ENCODE peak calls at places on chromosomes 16 and 17, in five cellular contexts. One of them, this sample, is unnamed.
A peak's percentile ranks its signal among the peaks of the same experiment; 100 is the strongest.

GRCh38 chr16:68762996-68763756 is 26.1 kb downstream of the CDH1 start:
- DNase-seq in NCI-H69: no peak
- DNase-seq in GM12892: no peak
- DNase-seq in GM20000: no peak
- DNase-seq in amniotic stem cell: no peak
- DNase-seq in this sample: no peak

GRCh38 chr16:86567701-86568571 is 1.3 kb downstream of the FOXC2 start:
- DNase-seq in NCI-H69: no peak
- DNase-seq in GM12892: no peak
- DNase-seq in GM20000: no peak
- DNase-seq in amniotic stem cell: no peak
- DNase-seq in this sample: no peak

GRCh38 chr17:75824591-75825518 is 19.3 kb downstream of the UNC13D start:
- DNase-seq in NCI-H69: no peak
- DNase-seq in GM12892: no peak
- DNase-seq in GM20000: no peak
- DNase-seq in amniotic stem cell: no peak
- DNase-seq in this sample: no peak

GRCh38 chr17:35726609-35727460 is 4.6 kb upstream of the RASL10B start:
- DNase-seq in NCI-H69: peak; percentile 94
- DNase-seq in GM12892: no peak
- DNase-seq in GM20000: no peak
- DNase-seq in amniotic stem cell: peak; percentile 58
- DNase-seq in this sample: no peak

GRCh38 chr17:74215332-74215727 is 2.0 kb downstream of the TTYH2 start:
- DNase-seq in NCI-H69: no peak
- DNase-seq in GM12892: no peak
- DNase-seq in GM20000: no peak
- DNase-seq in amniotic stem cell: no peak
- DNase-seq in this sample: no peak

GRCh38 chr17:27494192-27495091 is 38.2 kb downstream of the KSR1 start:
- DNase-seq in NCI-H69: peak; percentile 76
- DNase-seq in GM12892: no peak
- DNase-seq in GM20000: no peak
- DNase-seq in amniotic stem cell: no peak
- DNase-seq in this sample: no peak

GRCh38 chr17:50056961-50057330 is 1.0 kb downstream of the ITGA3 start:
- DNase-seq in NCI-H69: no peak
- DNase-seq in GM12892: no peak
- DNase-seq in GM20000: no peak
- DNase-seq in amniotic stem cell: no peak
- DNase-seq in this sample: no peak

GRCh38 chr16:46972429-46972970 is 974 bp downstream of the DNAJA2 start:
- DNase-seq in NCI-H69: peak; percentile 49
- DNase-seq in GM12892: no peak
- DNase-seq in GM20000: peak; percentile 45
- DNase-seq in amniotic stem cell: no peak
- DNase-seq in this sample: no peak

GRCh38 chr16:87006789-87007745 is 310.1 kb downstream of the C16orf95 start:
- DNase-seq in NCI-H69: no peak
- DNase-seq in GM12892: no peak
- DNase-seq in GM20000: no peak
- DNase-seq in amniotic stem cell: no peak
- DNase-seq in this sample: no peak

GRCh38 chr17:66344473-66344872 is 42.1 kb downstream of the PRKCA start:
- DNase-seq in NCI-H69: no peak
- DNase-seq in GM12892: no peak
- DNase-seq in GM20000: no peak
- DNase-seq in amniotic stem cell: no peak
- DNase-seq in this sample: no peak

GRCh38 chr17:263773-264172 is 82.3 kb upstream of the DOC2B start:
- DNase-seq in NCI-H69: no peak
- DNase-seq in GM12892: no peak
- DNase-seq in GM20000: no peak
- DNase-seq in amniotic stem cell: no peak
- DNase-seq in this sample: no peak